ENCODE peak calls at places on chromosomes 12 and 14, in four cellular contexts. Z, R, M and U are unnamed samples.

GRCh38 chr12:46701356-46701755 is 124.4 kb downstream of the SLC38A4 start:
- DNase-seq in Z (no peak), R (no peak), M (no peak), U (no peak)

GRCh38 chr14:26200675-26201074 is 397.2 kb downstream of the NOVA1 start:
- DNase-seq in Z (no peak), R (no peak), M (no peak), U (peak)

GRCh38 chr14:64541261-64541970 is 875 bp downstream of the HSPA2 start:
- DNase-seq in Z (no peak), R (no peak), M (no peak), U (no peak)

GRCh38 chr12:112239881-112240280 is 114.5 kb downstream of the TRAFD1 start:
- DNase-seq in Z (no peak), R (no peak), M (no peak), U (peak)

GRCh38 chr12:16583991-16584745 is 21.8 kb downstream of the LMO3 start:
- DNase-seq in Z (no peak), R (no peak), M (no peak), U (peak)

GRCh38 chr14:80901260-80901659 is 40.3 kb downstream of the CEP128 start:
- DNase-seq in Z (no peak), R (no peak), M (no peak), U (no peak)

GRCh38 chr14:60188115-60188514 is 22.9 kb upstream of the DHRS7 start:
- DNase-seq in Z (no peak), R (no peak), M (no peak), U (peak)

GRCh38 chr12:47791351-47791746 is 18.3 kb downstream of the SLC48A1 start:
- DNase-seq in Z (no peak), R (no peak), M (no peak), U (no peak)

GRCh38 chr12:76236640-76237039 is 111.6 kb downstream of the BBS10 start:
- DNase-seq in Z (no peak), R (no peak), M (no peak), U (peak)

GRCh38 chr14:64841121-64841611 is 38.5 kb downstream of the SPTB start:
- DNase-seq in Z (no peak), R (no peak), M (peak), U (peak)

GRCh38 chr14:101442451-101442850 is 118.8 kb upstream of the DIO3 start:
- DNase-seq in Z (no peak), R (no peak), M (no peak), U (no peak)

GRCh38 chr14:32342151-32342853 is 13.2 kb downstream of the AKAP6 start:
- DNase-seq in Z (no peak), R (no peak), M (no peak), U (no peak)

GRCh38 chr14:50062438-50063039 is 53.8 kb downstream of the VCPKMT start:
- DNase-seq in Z (no peak), R (no peak), M (no peak), U (peak)

DNA sequence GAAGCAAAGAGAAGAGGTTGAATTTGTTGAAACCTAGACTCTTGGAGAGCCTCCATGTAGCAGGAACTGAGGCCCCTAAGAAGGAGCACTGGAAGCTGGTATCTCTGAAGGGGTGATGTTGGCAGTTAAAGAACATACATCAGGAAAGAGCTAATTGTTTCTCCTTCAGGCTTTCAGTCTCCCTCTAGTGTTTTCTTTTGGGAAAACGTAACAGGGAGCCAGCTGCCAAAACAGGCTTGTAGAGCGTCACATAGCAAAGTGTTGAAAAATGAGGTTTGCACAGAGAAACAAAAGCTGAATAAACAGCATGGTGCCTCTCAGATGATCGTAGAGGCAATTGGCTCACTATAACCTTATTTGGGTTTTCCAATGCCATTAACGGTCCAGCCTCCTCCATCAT is 46.9 kb upstream of the CAND1 start:
- DNase-seq in Z (no peak), R (no peak), M (no peak), U (peak)
- TF ChIP-seq CTCF in Z (no peak), R (peak), M (peak), U (peak)

GRCh38 chr12:39616666-39617065 is 2.9 kb downstream of the ABCD2 start:
- DNase-seq in Z (no peak), R (no peak), M (no peak), U (no peak)
- H3K4me3 ChIP-seq in Z (no peak), R (no peak), M (no peak), U (no peak)

DNA sequence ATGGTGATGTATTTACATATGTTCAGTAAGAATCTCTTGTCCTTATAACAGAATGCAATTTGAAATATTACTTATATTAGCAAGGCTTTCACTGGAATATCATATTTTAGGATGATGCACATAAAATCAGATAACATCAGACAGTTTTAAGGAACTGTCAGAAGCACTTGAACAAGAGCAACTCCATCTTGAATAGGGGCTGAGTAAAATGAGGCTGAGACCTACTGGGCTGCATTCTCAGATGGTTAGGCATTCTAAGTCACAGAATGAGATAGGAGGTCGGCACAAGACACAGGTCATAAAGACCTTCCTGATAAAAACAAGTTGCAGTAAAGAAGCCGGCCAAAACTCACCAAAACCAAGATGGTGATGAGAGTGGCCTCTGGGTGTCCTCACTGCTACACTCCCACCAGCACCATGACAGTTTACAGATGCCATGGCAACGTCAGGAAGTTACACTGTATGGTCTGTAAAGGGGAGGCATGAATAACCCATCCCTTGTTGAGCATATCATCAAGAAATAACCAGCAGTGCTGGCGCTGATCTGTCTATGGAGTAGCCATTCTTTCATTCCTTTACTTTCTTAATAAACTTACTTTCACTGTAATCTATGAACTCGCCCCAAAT is 27.6 kb upstream of the ETV6 start:
- DNase-seq in Z (no peak), R (no peak), M (no peak), U (no peak)
- TF ChIP-seq CTCF in Z (no peak), R (peak), M (peak), U (no peak)

DNA sequence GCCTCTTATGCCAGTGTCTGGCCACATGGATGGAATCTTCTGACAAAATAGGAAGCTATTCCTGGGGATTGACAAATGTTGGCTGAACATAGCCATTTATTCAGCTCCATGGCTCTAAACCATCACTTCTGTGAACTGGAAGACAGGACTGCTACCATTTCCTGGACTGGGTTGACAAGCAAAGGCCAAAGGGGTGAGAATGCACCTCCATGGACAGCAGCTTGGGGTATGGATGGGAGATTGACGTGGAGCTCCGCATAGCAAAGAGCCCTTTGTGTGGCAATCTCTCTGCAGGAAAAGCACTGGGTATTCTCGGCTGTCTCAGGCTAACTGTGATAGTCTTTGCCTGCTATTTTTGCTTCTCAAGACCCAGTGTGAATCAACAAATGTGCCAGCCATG is 223.0 kb upstream of the EGLN3 start:
- DNase-seq in Z (no peak), R (no peak), M (no peak), U (no peak)
- H3K4me3 ChIP-seq in Z (no peak), R (no peak), M (no peak), U (no peak)

DNA sequence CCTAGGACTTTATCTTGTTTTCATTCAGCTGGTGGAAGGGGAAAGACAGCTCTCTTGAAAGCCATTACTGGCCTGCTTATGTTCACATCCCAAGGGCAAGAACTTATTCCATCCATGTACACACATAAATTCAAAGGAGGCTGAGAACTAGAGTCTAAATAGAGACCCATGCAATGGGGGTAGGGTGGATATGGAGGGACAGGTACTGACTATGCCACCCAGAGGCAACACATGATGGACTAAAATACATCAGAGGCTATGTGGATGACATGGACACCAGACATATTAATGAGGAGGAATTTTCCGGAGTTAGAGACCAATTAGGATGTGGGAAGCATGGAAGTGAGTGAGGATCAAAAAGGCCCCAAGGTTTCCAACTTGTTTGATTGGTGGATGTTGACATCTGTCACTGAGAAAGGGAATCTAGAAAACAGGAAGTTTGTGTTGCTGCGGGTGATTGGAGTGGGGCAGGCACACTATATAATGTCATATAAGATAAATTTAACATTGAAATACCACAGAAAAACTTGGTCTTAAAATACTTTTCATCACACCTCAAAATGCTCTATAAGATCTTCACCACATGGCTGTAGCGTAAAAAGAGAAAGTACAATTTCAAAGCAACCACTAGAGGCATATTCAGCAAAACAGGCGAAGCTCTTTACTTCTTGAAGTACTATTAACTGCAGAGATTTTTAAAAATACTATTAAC is 130.4 kb downstream of the GRIP1 start:
- DNase-seq in Z (no peak), R (no peak), M (no peak), U (no peak)
- TF ChIP-seq CTCF in Z (no peak), R (no peak), M (peak), U (peak)

DNA sequence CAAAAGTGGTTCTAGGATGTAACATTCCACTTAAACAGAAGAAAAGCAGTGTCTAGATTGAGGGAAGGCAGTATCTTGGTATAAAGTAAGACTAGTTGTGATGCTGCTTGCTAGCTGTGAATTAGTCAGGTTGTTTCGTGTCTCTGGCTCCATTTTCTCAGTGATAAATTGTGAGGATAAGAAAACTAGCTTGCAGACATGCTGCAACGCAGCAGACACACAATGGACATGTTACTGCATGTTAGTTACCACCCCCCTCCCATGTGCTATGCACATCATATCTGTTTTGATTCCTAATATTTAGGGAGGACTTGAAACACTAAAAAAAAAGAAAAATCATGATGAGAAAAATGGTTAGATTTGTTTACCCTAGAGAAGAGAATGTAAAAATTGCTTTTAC is 2.9 kb downstream of the CCNK start:
- DNase-seq in Z (no peak), R (no peak), M (no peak), U (no peak)
- H3K4me3 ChIP-seq in Z (no peak), R (no peak), M (no peak), U (no peak)

GRCh38 chr12:116403546-116403945 is 126.1 kb upstream of the MED13L start:
- DNase-seq in Z (no peak), R (no peak), M (no peak), U (no peak)
- TF ChIP-seq CTCF in Z (no peak), R (no peak), M (no peak), U (no peak)